ENCODE peak calls at places on chromosomes 3 and 15, in six cellular contexts. One of them, this sample, is unnamed.

GRCh38 chr15:82298520-82298919 is 35.9 kb downstream of the SAXO2 start:
- DNase-seq in GDM1: no peak
- DNase-seq in A673: no peak
- DNase-seq in activated CD4-positive, alpha-beta T cell treated with anti-CD3 and anti-CD28 coated beads, Interleukin-2, amount 50 U/mL, for 48 hours: peak
- DNase-seq in A549: no peak
- DNase-seq in CD8-positive, alpha-beta memory T cell: peak
- DNase-seq in this sample: peak

GRCh38 chr3:177934001-177934891 is 602.0 kb upstream of the KCNMB2 start:
- DNase-seq in GDM1: no peak
- DNase-seq in A673: no peak
- DNase-seq in activated CD4-positive, alpha-beta T cell treated with anti-CD3 and anti-CD28 coated beads, Interleukin-2, amount 50 U/mL, for 48 hours: no peak
- DNase-seq in A549: peak
- DNase-seq in CD8-positive, alpha-beta memory T cell: no peak
- DNase-seq in this sample: no peak

GRCh38 chr15:25397110-25397509 is 41.7 kb downstream of the UBE3A start:
- DNase-seq in GDM1: no peak
- DNase-seq in A673: no peak
- DNase-seq in activated CD4-positive, alpha-beta T cell treated with anti-CD3 and anti-CD28 coated beads, Interleukin-2, amount 50 U/mL, for 48 hours: no peak
- DNase-seq in A549: no peak
- DNase-seq in CD8-positive, alpha-beta memory T cell: no peak
- DNase-seq in this sample: no peak

GRCh38 chr15:76991741-76992645 is 2.9 kb upstream of the PSTPIP1 start:
- DNase-seq in GDM1: no peak
- DNase-seq in A673: no peak
- DNase-seq in activated CD4-positive, alpha-beta T cell treated with anti-CD3 and anti-CD28 coated beads, Interleukin-2, amount 50 U/mL, for 48 hours: no peak
- DNase-seq in A549: no peak
- DNase-seq in CD8-positive, alpha-beta memory T cell: no peak
- DNase-seq in this sample: no peak

GRCh38 chr3:123773681-123774431 is 110.3 kb downstream of the MYLK start:
- DNase-seq in GDM1: no peak
- DNase-seq in A673: no peak
- DNase-seq in activated CD4-positive, alpha-beta T cell treated with anti-CD3 and anti-CD28 coated beads, Interleukin-2, amount 50 U/mL, for 48 hours: no peak
- DNase-seq in A549: no peak
- DNase-seq in CD8-positive, alpha-beta memory T cell: no peak
- DNase-seq in this sample: no peak

GRCh38 chr3:181239456-181239855 is 249.9 kb upstream of the DNAJC19 start:
- DNase-seq in GDM1: no peak
- DNase-seq in A673: peak
- DNase-seq in activated CD4-positive, alpha-beta T cell treated with anti-CD3 and anti-CD28 coated beads, Interleukin-2, amount 50 U/mL, for 48 hours: no peak
- DNase-seq in A549: no peak
- DNase-seq in CD8-positive, alpha-beta memory T cell: no peak
- DNase-seq in this sample: no peak

GRCh38 chr3:194274424-194275085 is 76.6 kb downstream of the CPN2 start:
- DNase-seq in GDM1: no peak
- DNase-seq in A673: no peak
- DNase-seq in activated CD4-positive, alpha-beta T cell treated with anti-CD3 and anti-CD28 coated beads, Interleukin-2, amount 50 U/mL, for 48 hours: no peak
- DNase-seq in A549: no peak
- DNase-seq in CD8-positive, alpha-beta memory T cell: no peak
- DNase-seq in this sample: no peak

GRCh38 chr3:173398111-173398479 is 551 bp downstream of the NLGN1 start:
- DNase-seq in GDM1: no peak
- DNase-seq in A673: no peak
- DNase-seq in activated CD4-positive, alpha-beta T cell treated with anti-CD3 and anti-CD28 coated beads, Interleukin-2, amount 50 U/mL, for 48 hours: no peak
- DNase-seq in A549: no peak
- DNase-seq in CD8-positive, alpha-beta memory T cell: no peak
- DNase-seq in this sample: no peak

GRCh38 chr15:82624008-82624407 is 23.2 kb downstream of the CPEB1 start:
- DNase-seq in GDM1: no peak
- DNase-seq in A673: no peak
- DNase-seq in activated CD4-positive, alpha-beta T cell treated with anti-CD3 and anti-CD28 coated beads, Interleukin-2, amount 50 U/mL, for 48 hours: no peak
- DNase-seq in A549: no peak
- DNase-seq in CD8-positive, alpha-beta memory T cell: no peak
- DNase-seq in this sample: no peak

GRCh38 chr3:156751461-156752025 is 74.6 kb upstream of the LEKR1 start:
- DNase-seq in GDM1: no peak
- DNase-seq in A673: peak
- DNase-seq in activated CD4-positive, alpha-beta T cell treated with anti-CD3 and anti-CD28 coated beads, Interleukin-2, amount 50 U/mL, for 48 hours: no peak
- DNase-seq in A549: no peak
- DNase-seq in CD8-positive, alpha-beta memory T cell: no peak
- DNase-seq in this sample: no peak

GRCh38 chr3:42578054-42578453 is 3.7 kb downstream of the SEC22C start:
- DNase-seq in GDM1: no peak
- DNase-seq in A673: no peak
- DNase-seq in activated CD4-positive, alpha-beta T cell treated with anti-CD3 and anti-CD28 coated beads, Interleukin-2, amount 50 U/mL, for 48 hours: no peak
- DNase-seq in A549: no peak
- DNase-seq in CD8-positive, alpha-beta memory T cell: no peak
- DNase-seq in this sample: no peak

GRCh38 chr3:196643201-196643749 is 3.8 kb downstream of the NRROS start:
- DNase-seq in GDM1: peak
- DNase-seq in A673: no peak
- DNase-seq in activated CD4-positive, alpha-beta T cell treated with anti-CD3 and anti-CD28 coated beads, Interleukin-2, amount 50 U/mL, for 48 hours: peak
- DNase-seq in A549: no peak
- DNase-seq in CD8-positive, alpha-beta memory T cell: peak
- DNase-seq in this sample: no peak

GRCh38 chr15:52102468-52102867 is 10.1 kb downstream of the BCL2L10 start:
- DNase-seq in GDM1: no peak
- DNase-seq in A673: no peak
- DNase-seq in activated CD4-positive, alpha-beta T cell treated with anti-CD3 and anti-CD28 coated beads, Interleukin-2, amount 50 U/mL, for 48 hours: no peak
- DNase-seq in A549: peak
- DNase-seq in CD8-positive, alpha-beta memory T cell: no peak
- DNase-seq in this sample: no peak

GRCh38 chr3:4716731-4717362 is 223.7 kb downstream of the ITPR1 start:
- DNase-seq in GDM1: no peak
- DNase-seq in A673: no peak
- DNase-seq in activated CD4-positive, alpha-beta T cell treated with anti-CD3 and anti-CD28 coated beads, Interleukin-2, amount 50 U/mL, for 48 hours: no peak
- DNase-seq in A549: no peak
- DNase-seq in CD8-positive, alpha-beta memory T cell: no peak
- DNase-seq in this sample: no peak

GRCh38 chr15:30675126-30675525 is 49.2 kb downstream of the ARHGAP11B start:
- DNase-seq in GDM1: no peak
- DNase-seq in A673: no peak
- DNase-seq in activated CD4-positive, alpha-beta T cell treated with anti-CD3 and anti-CD28 coated beads, Interleukin-2, amount 50 U/mL, for 48 hours: no peak
- DNase-seq in A549: no peak
- DNase-seq in CD8-positive, alpha-beta memory T cell: no peak
- DNase-seq in this sample: no peak

GRCh38 chr3:127422663-127423375 is 135.0 kb upstream of the PRR20G start:
- DNase-seq in GDM1: no peak
- DNase-seq in A673: no peak
- DNase-seq in activated CD4-positive, alpha-beta T cell treated with anti-CD3 and anti-CD28 coated beads, Interleukin-2, amount 50 U/mL, for 48 hours: no peak
- DNase-seq in A549: no peak
- DNase-seq in CD8-positive, alpha-beta memory T cell: no peak
- DNase-seq in this sample: no peak

GRCh38 chr3:74601793-74602192 is 12.7 kb downstream of the CNTN3 start:
- DNase-seq in GDM1: no peak
- DNase-seq in A673: no peak
- DNase-seq in activated CD4-positive, alpha-beta T cell treated with anti-CD3 and anti-CD28 coated beads, Interleukin-2, amount 50 U/mL, for 48 hours: no peak
- DNase-seq in A549: no peak
- DNase-seq in CD8-positive, alpha-beta memory T cell: no peak
- DNase-seq in this sample: no peak

GRCh38 chr15:92521624-92522008 is 127.9 kb downstream of the ST8SIA2 start:
- DNase-seq in GDM1: peak
- DNase-seq in A673: peak
- DNase-seq in activated CD4-positive, alpha-beta T cell treated with anti-CD3 and anti-CD28 coated beads, Interleukin-2, amount 50 U/mL, for 48 hours: peak
- DNase-seq in A549: peak
- DNase-seq in CD8-positive, alpha-beta memory T cell: no peak
- DNase-seq in this sample: peak

GRCh38 chr15:68679961-68680371 is 101.2 kb downstream of the CORO2B start:
- DNase-seq in GDM1: no peak
- DNase-seq in A673: no peak
- DNase-seq in activated CD4-positive, alpha-beta T cell treated with anti-CD3 and anti-CD28 coated beads, Interleukin-2, amount 50 U/mL, for 48 hours: no peak
- DNase-seq in A549: no peak
- DNase-seq in CD8-positive, alpha-beta memory T cell: no peak
- DNase-seq in this sample: no peak

GRCh38 chr3:171181907-171182690 is 155.6 kb upstream of the SLC2A2 start:
- DNase-seq in GDM1: no peak
- DNase-seq in A673: no peak
- DNase-seq in activated CD4-positive, alpha-beta T cell treated with anti-CD3 and anti-CD28 coated beads, Interleukin-2, amount 50 U/mL, for 48 hours: no peak
- DNase-seq in A549: no peak
- DNase-seq in CD8-positive, alpha-beta memory T cell: no peak
- DNase-seq in this sample: no peak

GRCh38 chr3:182636646-182637045 is 156.7 kb upstream of the ATP11B start:
- DNase-seq in GDM1: no peak
- DNase-seq in A673: no peak
- DNase-seq in activated CD4-positive, alpha-beta T cell treated with anti-CD3 and anti-CD28 coated beads, Interleukin-2, amount 50 U/mL, for 48 hours: no peak
- DNase-seq in A549: no peak
- DNase-seq in CD8-positive, alpha-beta memory T cell: no peak
- DNase-seq in this sample: no peak

GRCh38 chr3:118760611-118761606 is 273.7 kb downstream of the IGSF11 start:
- DNase-seq in GDM1: no peak
- DNase-seq in A673: no peak
- DNase-seq in activated CD4-positive, alpha-beta T cell treated with anti-CD3 and anti-CD28 coated beads, Interleukin-2, amount 50 U/mL, for 48 hours: no peak
- DNase-seq in A549: no peak
- DNase-seq in CD8-positive, alpha-beta memory T cell: no peak
- DNase-seq in this sample: no peak